ENCODE peak calls at places on chromosomes 11 and 22, in four cellular contexts. One of them, this sample, is unnamed.

GRCh38 chr11:123547180-123547579 is 107.2 kb downstream of the SCN3B start:
- DNase-seq in activated gamma-delta T cell treated with anti-CD3 and anti-CD28 coated beads, Interleukin-2, amount 50 U/mL, for 16 hours: no peak
- DNase-seq in GM12878: peak; percentile 34
- DNase-seq in HTR-8/SVneo: no peak
- DNase-seq in this sample: no peak

GRCh38 chr11:64088159-64089026 is 52.7 kb downstream of the FLRT1 start:
- DNase-seq in activated gamma-delta T cell treated with anti-CD3 and anti-CD28 coated beads, Interleukin-2, amount 50 U/mL, for 16 hours: no peak
- DNase-seq in GM12878: no peak
- DNase-seq in HTR-8/SVneo: no peak
- DNase-seq in this sample: no peak

GRCh38 chr11:118705111-118705741 is 25.8 kb upstream of the TREH start:
- DNase-seq in activated gamma-delta T cell treated with anti-CD3 and anti-CD28 coated beads, Interleukin-2, amount 50 U/mL, for 16 hours: no peak
- DNase-seq in GM12878: no peak
- DNase-seq in HTR-8/SVneo: no peak
- DNase-seq in this sample: no peak

GRCh38 chr11:33452806-33453205 is 195.6 kb downstream of the HIPK3 start:
- DNase-seq in activated gamma-delta T cell treated with anti-CD3 and anti-CD28 coated beads, Interleukin-2, amount 50 U/mL, for 16 hours: no peak
- DNase-seq in GM12878: no peak
- DNase-seq in HTR-8/SVneo: peak; percentile 29
- DNase-seq in this sample: peak; percentile 90

GRCh38 chr11:3840870-3841425 is at the start of gene RHOG:
- DNase-seq in activated gamma-delta T cell treated with anti-CD3 and anti-CD28 coated beads, Interleukin-2, amount 50 U/mL, for 16 hours: no peak
- DNase-seq in GM12878: no peak
- DNase-seq in HTR-8/SVneo: peak; percentile 75
- DNase-seq in this sample: peak; percentile 91

GRCh38 chr22:44159811-44160210 is 20.9 kb upstream of the PARVG start:
- DNase-seq in activated gamma-delta T cell treated with anti-CD3 and anti-CD28 coated beads, Interleukin-2, amount 50 U/mL, for 16 hours: no peak
- DNase-seq in GM12878: no peak
- DNase-seq in HTR-8/SVneo: no peak
- DNase-seq in this sample: peak; percentile 25

GRCh38 chr11:104852811-104853210 is 45.4 kb downstream of the CASP12 start:
- DNase-seq in activated gamma-delta T cell treated with anti-CD3 and anti-CD28 coated beads, Interleukin-2, amount 50 U/mL, for 16 hours: no peak
- DNase-seq in GM12878: no peak
- DNase-seq in HTR-8/SVneo: no peak
- DNase-seq in this sample: no peak

GRCh38 chr22:19648419-19648929 is 65.8 kb upstream of the SEPTIN5 start:
- DNase-seq in activated gamma-delta T cell treated with anti-CD3 and anti-CD28 coated beads, Interleukin-2, amount 50 U/mL, for 16 hours: no peak
- DNase-seq in GM12878: no peak
- DNase-seq in HTR-8/SVneo: no peak
- DNase-seq in this sample: no peak

GRCh38 chr11:69893631-69894030 is 74.4 kb upstream of the FGF3 start:
- DNase-seq in activated gamma-delta T cell treated with anti-CD3 and anti-CD28 coated beads, Interleukin-2, amount 50 U/mL, for 16 hours: no peak
- DNase-seq in GM12878: no peak
- DNase-seq in HTR-8/SVneo: no peak
- DNase-seq in this sample: no peak

GRCh38 chr22:45891471-45891995 is 85.4 kb downstream of the WNT7B start:
- DNase-seq in activated gamma-delta T cell treated with anti-CD3 and anti-CD28 coated beads, Interleukin-2, amount 50 U/mL, for 16 hours: no peak
- DNase-seq in GM12878: no peak
- DNase-seq in HTR-8/SVneo: no peak
- DNase-seq in this sample: no peak

GRCh38 chr22:46761539-46762237 is 762 bp upstream of the TBC1D22A start:
- DNase-seq in activated gamma-delta T cell treated with anti-CD3 and anti-CD28 coated beads, Interleukin-2, amount 50 U/mL, for 16 hours: no peak
- DNase-seq in GM12878: no peak
- DNase-seq in HTR-8/SVneo: no peak
- DNase-seq in this sample: no peak

GRCh38 chr11:123558536-123559315 is 95.7 kb downstream of the SCN3B start:
- DNase-seq in activated gamma-delta T cell treated with anti-CD3 and anti-CD28 coated beads, Interleukin-2, amount 50 U/mL, for 16 hours: no peak
- DNase-seq in GM12878: no peak
- DNase-seq in HTR-8/SVneo: no peak
- DNase-seq in this sample: no peak

GRCh38 chr11:8103909-8104308 is 22.9 kb downstream of the TUB start:
- DNase-seq in activated gamma-delta T cell treated with anti-CD3 and anti-CD28 coated beads, Interleukin-2, amount 50 U/mL, for 16 hours: no peak
- DNase-seq in GM12878: no peak
- DNase-seq in HTR-8/SVneo: no peak
- DNase-seq in this sample: no peak

GRCh38 chr11:67561971-67562560 is 21.5 kb upstream of the GSTP1 start:
- DNase-seq in activated gamma-delta T cell treated with anti-CD3 and anti-CD28 coated beads, Interleukin-2, amount 50 U/mL, for 16 hours: no peak
- DNase-seq in GM12878: peak; percentile 83
- DNase-seq in HTR-8/SVneo: no peak
- DNase-seq in this sample: no peak

GRCh38 chr11:36132940-36133339 is 156.3 kb downstream of the COMMD9 start:
- DNase-seq in activated gamma-delta T cell treated with anti-CD3 and anti-CD28 coated beads, Interleukin-2, amount 50 U/mL, for 16 hours: no peak
- DNase-seq in GM12878: no peak
- DNase-seq in HTR-8/SVneo: no peak
- DNase-seq in this sample: peak; percentile 53

GRCh38 chr11:31767665-31768064 is 43.5 kb downstream of the PAX6 start:
- DNase-seq in activated gamma-delta T cell treated with anti-CD3 and anti-CD28 coated beads, Interleukin-2, amount 50 U/mL, for 16 hours: no peak
- DNase-seq in GM12878: no peak
- DNase-seq in HTR-8/SVneo: no peak
- DNase-seq in this sample: no peak

GRCh38 chr11:1546536-1547466 is 25.3 kb downstream of the DUSP8 start:
- DNase-seq in activated gamma-delta T cell treated with anti-CD3 and anti-CD28 coated beads, Interleukin-2, amount 50 U/mL, for 16 hours: no peak
- DNase-seq in GM12878: no peak
- DNase-seq in HTR-8/SVneo: peak; percentile 81
- DNase-seq in this sample: no peak

GRCh38 chr22:44869196-44869595 is 116.8 kb downstream of the ARHGAP8 start:
- DNase-seq in activated gamma-delta T cell treated with anti-CD3 and anti-CD28 coated beads, Interleukin-2, amount 50 U/mL, for 16 hours: no peak
- DNase-seq in GM12878: no peak
- DNase-seq in HTR-8/SVneo: no peak
- DNase-seq in this sample: no peak

GRCh38 chr22:23161574-23161973 is 16.3 kb downstream of the RAB36 start:
- DNase-seq in activated gamma-delta T cell treated with anti-CD3 and anti-CD28 coated beads, Interleukin-2, amount 50 U/mL, for 16 hours: no peak
- DNase-seq in GM12878: no peak
- DNase-seq in HTR-8/SVneo: no peak
- DNase-seq in this sample: no peak

GRCh38 chr11:67437082-67437821 is at the start of gene PTPRCAP:
- DNase-seq in activated gamma-delta T cell treated with anti-CD3 and anti-CD28 coated beads, Interleukin-2, amount 50 U/mL, for 16 hours: peak; percentile 66
- DNase-seq in GM12878: no peak
- DNase-seq in HTR-8/SVneo: no peak
- DNase-seq in this sample: no peak

GRCh38 chr11:28757725-28758515 is 649.7 kb downstream of the METTL15 start:
- DNase-seq in activated gamma-delta T cell treated with anti-CD3 and anti-CD28 coated beads, Interleukin-2, amount 50 U/mL, for 16 hours: no peak
- DNase-seq in GM12878: no peak
- DNase-seq in HTR-8/SVneo: peak; percentile 35
- DNase-seq in this sample: no peak

GRCh38 chr11:64801591-64802369 is 1.2 kb downstream of the MAP4K2 start:
- DNase-seq in activated gamma-delta T cell treated with anti-CD3 and anti-CD28 coated beads, Interleukin-2, amount 50 U/mL, for 16 hours: no peak
- DNase-seq in GM12878: no peak
- DNase-seq in HTR-8/SVneo: no peak
- DNase-seq in this sample: no peak